ENCODE peak calls at places on chromosomes 16 and 17, in nine cellular contexts. J, B, D, Z, O, M, U, C and E are unnamed samples.

GRCh38 chr16:31695667-31696066 is 168.0 kb downstream of the AHSP start:
- DNase-seq in J (no peak), B (no peak), D (no peak), Z (no peak), O (no peak), M (no peak), U (no peak), C (no peak), E (no peak)

GRCh38 chr17:21394265-21394664 is 18.1 kb downstream of the KCNJ12 start:
- DNase-seq in J (no peak), B (no peak), D (no peak), Z (no peak), O (no peak), M (peak; percentile 12), U (no peak), C (no peak), E (no peak)

GRCh38 chr16:19933740-19934139 is 49.1 kb upstream of the GPRC5B start:
- DNase-seq in J (peak; percentile 19), B (no peak), D (no peak), Z (no peak), O (no peak), M (no peak), U (no peak), C (no peak), E (no peak)

GRCh38 chr16:53176434-53176833 is 121.6 kb downstream of the CHD9 start:
- DNase-seq in J (no peak), B (no peak), D (no peak), Z (no peak), O (no peak), M (no peak), U (no peak), C (no peak), E (no peak)

GRCh38 chr16:351804-352520 is 561 bp downstream of the AXIN1 start:
- DNase-seq in J (no peak), B (peak; percentile 61), D (no peak), Z (no peak), O (peak; percentile 93), M (no peak), U (peak; percentile 57), C (peak; percentile 41), E (no peak)

GRCh38 chr16:9123871-9124270 is 32.4 kb downstream of the HAPSTR1 start:
- DNase-seq in J (no peak), B (peak; percentile 90), D (no peak), Z (peak; percentile 46), O (peak; percentile 93), M (peak; percentile 31), U (peak; percentile 44), C (peak; percentile 45), E (peak; percentile 76)

GRCh38 chr17:28053044-28053670 is 10.7 kb downstream of the NLK start:
- DNase-seq in J (no peak), B (no peak), D (no peak), Z (no peak), O (no peak), M (peak; percentile 47), U (no peak), C (no peak), E (no peak)

GRCh38 chr16:24538756-24539294 is 541 bp upstream of the RBBP6 start:
- DNase-seq in J (no peak), B (no peak), D (no peak), Z (no peak), O (no peak), M (no peak), U (no peak), C (no peak), E (no peak)

GRCh38 chr17:32946375-32947135 is 18.6 kb downstream of the TMEM98 start:
- DNase-seq in J (no peak), B (no peak), D (no peak), Z (no peak), O (no peak), M (no peak), U (no peak), C (no peak), E (no peak)
- H3K27ac ChIP-seq in J (no peak overlapping the region), B (no peak overlapping the region), D (no peak overlapping the region), Z (no peak overlapping the region), O (no peak overlapping the region), M (no peak overlapping the region), U (no peak overlapping the region), C (no peak overlapping the region), E (no peak overlapping the region)

GRCh38 chr17:50863221-50863843 is 2.8 kb downstream of the TOB1 start:
- DNase-seq in J (peak; percentile 73), B (peak; percentile 71), D (no peak), Z (peak; percentile 55), O (no peak), M (no peak), U (no peak), C (no peak), E (no peak)

GRCh38 chr17:50864747-50865059 is 1.5 kb downstream of the TOB1 start:
- DNase-seq in J (no peak), B (no peak), D (no peak), Z (no peak), O (no peak), M (no peak), U (no peak), C (no peak), E (no peak)

GRCh38 chr17:50865060-50865867 is 890 bp downstream of the TOB1 start:
- DNase-seq in J (peak; percentile 56), B (peak; percentile 64), D (no peak), Z (peak; percentile 45), O (peak; percentile 92), M (peak; percentile 58), U (peak; percentile 72), C (peak; percentile 64), E (peak; percentile 59)

GRCh38 chr17:50865868-50866260 is 290 bp downstream of the TOB1 start:
- DNase-seq in J (no peak), B (no peak), D (no peak), Z (no peak), O (no peak), M (no peak), U (no peak), C (no peak), E (no peak)

DNA sequence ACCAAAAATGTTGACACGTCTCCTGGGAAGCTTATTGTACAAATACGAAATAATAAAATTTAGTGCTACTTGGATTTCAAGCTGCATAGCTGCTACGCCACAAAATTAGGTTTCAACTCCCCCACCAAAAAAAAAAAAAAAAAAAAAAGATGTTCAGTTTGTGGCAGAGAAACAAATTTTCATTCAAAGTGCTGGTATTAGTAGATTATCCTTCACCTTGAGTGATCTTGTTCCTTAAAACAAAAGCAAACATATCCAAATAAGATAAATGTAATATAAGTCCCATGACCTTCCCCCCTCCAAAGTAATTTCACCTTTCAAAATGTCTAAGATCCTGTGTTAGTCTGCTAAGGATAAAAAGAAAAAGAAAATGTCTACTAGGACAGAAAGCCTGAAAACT is 2.2 kb downstream of the TOB1 start:
- DNase-seq in J (no peak), B (no peak), D (no peak), Z (no peak), O (no peak), M (no peak), U (no peak), C (no peak), E (no peak)
- H3K4me3 ChIP-seq in J (no peak overlapping the region), B (peak overlapping the region; percentile 78), D (peak overlapping the region; percentile 88), Z (peak overlapping the region; percentile 93), O (peak overlapping the region; percentile 78), M (peak overlapping the region; percentile 94), U (peak overlapping the region; percentile 84), C (peak overlapping the region; percentile 94), E (peak overlapping the region; percentile 95)

DNA sequence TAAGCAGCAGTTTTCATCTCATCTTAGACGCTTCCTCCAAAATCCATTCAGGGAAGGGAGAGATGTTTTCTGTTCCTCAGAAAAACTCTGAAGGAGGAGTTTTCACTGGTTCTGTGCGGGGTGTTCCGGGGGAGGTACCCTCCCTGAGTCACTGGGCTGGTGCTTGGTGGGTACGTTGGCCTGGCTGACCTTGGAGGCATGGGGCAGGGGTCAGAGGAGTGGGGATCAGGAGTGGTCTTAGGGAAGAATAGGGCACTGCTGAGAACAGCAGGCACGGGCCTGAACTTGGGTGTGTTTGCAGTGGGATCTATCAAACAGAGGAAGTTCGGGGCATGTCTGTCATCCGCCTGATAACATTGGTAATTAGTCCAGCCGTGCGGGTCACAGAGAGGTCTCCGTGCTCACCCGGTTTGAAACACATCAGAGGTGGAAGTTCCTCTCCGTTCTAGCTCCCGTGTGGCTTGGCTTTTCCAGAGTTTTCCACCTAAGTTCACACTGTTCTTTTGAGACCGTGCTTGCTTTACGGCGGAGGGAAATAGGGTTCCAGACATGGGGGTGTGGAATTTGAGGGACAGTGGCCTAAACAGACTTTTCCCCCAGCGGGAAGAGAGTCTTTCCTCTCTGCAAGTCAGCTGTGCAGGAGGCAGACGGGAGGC is 59.7 kb upstream of the CIBAR2 start:
- DNase-seq in J (no peak), B (no peak), D (no peak), Z (no peak), O (no peak), M (no peak), U (no peak), C (no peak), E (peak; percentile 58)
- H3K4me1 ChIP-seq in J (peaks cover 71% of the 10 kb centered on the region), B (peaks cover 4% of the 10 kb centered on the region), D (peaks cover 78% of the 10 kb centered on the region), Z (no peaks in the 10 kb centered on the region), O (peaks cover 95% of the 10 kb centered on the region), M (peaks cover 27% of the 10 kb centered on the region), U (peaks cover 73% of the 10 kb centered on the region), C (peaks cover 93% of the 10 kb centered on the region), E (peaks cover 28% of the 10 kb centered on the region)

GRCh38 chr17:50361561-50362480 is 11.2 kb downstream of the MRPL27 start:
- DNase-seq in J (peak; percentile 75), B (peak; percentile 67), D (no peak), Z (peak; percentile 55), O (no peak), M (peak; percentile 62), U (no peak), C (no peak), E (no peak)
- H3K27ac ChIP-seq in J (no peak overlapping the region), B (no peak overlapping the region), D (no peak overlapping the region), Z (peak overlapping the region; percentile 41), O (no peak overlapping the region), M (no peak overlapping the region), U (no peak overlapping the region), C (peak overlapping the region; percentile 32), E (no peak overlapping the region)

DNA sequence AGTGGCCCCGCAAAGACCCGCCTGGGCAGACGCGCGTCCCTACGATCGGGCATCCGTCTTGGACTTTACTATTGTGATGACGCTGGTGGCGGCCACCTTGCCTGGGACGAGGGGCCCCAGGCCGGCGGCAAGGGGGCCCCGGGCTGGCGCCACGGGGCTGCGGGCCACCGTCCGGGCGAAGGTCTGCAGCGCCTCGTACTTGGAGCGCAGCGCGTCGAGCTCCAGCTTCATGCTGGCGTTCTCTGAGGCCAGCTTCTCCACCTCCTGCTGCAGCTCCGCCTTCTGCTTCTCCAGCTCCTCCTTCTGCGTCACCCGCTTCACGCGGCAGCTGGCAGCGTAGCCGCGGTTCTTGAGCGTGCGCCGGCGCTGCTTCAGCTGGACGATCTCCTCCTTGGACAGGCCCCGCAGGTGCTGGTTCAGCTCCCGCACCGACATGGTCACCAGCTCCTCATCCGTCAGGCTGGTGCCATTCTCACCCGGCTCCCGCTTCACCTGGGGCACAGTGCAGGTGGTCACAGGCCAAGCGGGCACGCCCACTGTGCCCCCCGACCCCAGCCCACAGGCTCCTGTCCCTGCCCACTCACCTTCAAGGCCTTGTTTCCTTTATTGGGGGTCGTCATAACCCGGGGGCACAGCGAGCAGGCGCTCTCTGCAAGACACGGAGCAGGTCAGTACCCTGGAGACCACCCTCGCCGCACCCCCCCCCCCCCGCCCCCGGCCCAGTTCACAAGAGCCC is 4.8 kb upstream of the SIRT7 start:
- DNase-seq in J (no peak), B (no peak), D (no peak), Z (no peak), O (no peak), M (no peak), U (no peak), C (no peak), E (no peak)
- H3K4me3 ChIP-seq in J (peak overlapping the region; percentile 5), B (peak overlapping the region; percentile 26), D (peak overlapping the region; percentile 62), Z (peak overlapping the region; percentile 12), O (peak overlapping the region; percentile 20), M (peak overlapping the region; percentile 54), U (peak overlapping the region; percentile 31), C (peak overlapping the region; percentile 93), E (no peak overlapping the region)